ENCODE peak calls at places on chromosomes 11 and 22, in five cellular contexts. One of them, this sample, is unnamed. For H3K9me3, H3K27me3 and H3K4me1, the result is how much of the 10 kb centered on the place peaks cover.

GRCh38 chr11:6472934-6473333 is 807 bp downstream of the TRIM3 start:
- DNase-seq in neuronal stem cell: no peak
- DNase-seq in cardiac muscle cell: no peak
- DNase-seq in endothelial cell of umbilical vein: no peak
- DNase-seq in HCT116: no peak
- DNase-seq in this sample: no peak

GRCh38 chr11:113286509-113287497 is 27.6 kb upstream of the TTC12 start:
- DNase-seq in neuronal stem cell: no peak
- DNase-seq in cardiac muscle cell: no peak
- DNase-seq in endothelial cell of umbilical vein: no peak
- DNase-seq in HCT116: no peak
- DNase-seq in this sample: no peak

GRCh38 chr11:429391-429790 is 12.4 kb downstream of the ANO9 start:
- DNase-seq in neuronal stem cell: no peak
- DNase-seq in cardiac muscle cell: no peak
- DNase-seq in endothelial cell of umbilical vein: no peak
- DNase-seq in HCT116: no peak
- DNase-seq in this sample: no peak

GRCh38 chr11:113681711-113682410 is 24.2 kb downstream of the TMPRSS5 start:
- DNase-seq in neuronal stem cell: no peak
- DNase-seq in cardiac muscle cell: no peak
- DNase-seq in endothelial cell of umbilical vein: no peak
- DNase-seq in HCT116: no peak
- DNase-seq in this sample: peak

GRCh38 chr11:73157141-73158010 is 15.3 kb upstream of the FCHSD2 start:
- DNase-seq in neuronal stem cell: no peak
- DNase-seq in cardiac muscle cell: peak
- DNase-seq in endothelial cell of umbilical vein: no peak
- DNase-seq in HCT116: no peak
- DNase-seq in this sample: no peak

GRCh38 chr11:18617688-18618340 is 16.3 kb downstream of the SPTY2D1 start:
- DNase-seq in neuronal stem cell: no peak
- DNase-seq in cardiac muscle cell: no peak
- DNase-seq in endothelial cell of umbilical vein: peak
- DNase-seq in HCT116: no peak
- DNase-seq in this sample: no peak

GRCh38 chr11:102111011-102111786 is 952 bp downstream of the YAP1 start:
- DNase-seq in neuronal stem cell: peak
- DNase-seq in cardiac muscle cell: peak
- DNase-seq in endothelial cell of umbilical vein: peak
- DNase-seq in HCT116: no peak
- DNase-seq in this sample: peak

GRCh38 chr11:95728790-95729189 is 60.8 kb downstream of the FAM76B start:
- DNase-seq in neuronal stem cell: no peak
- DNase-seq in cardiac muscle cell: no peak
- DNase-seq in endothelial cell of umbilical vein: no peak
- DNase-seq in HCT116: no peak
- DNase-seq in this sample: no peak

GRCh38 chr11:102322560-102322959 is 5.3 kb downstream of the BIRC3 start:
- DNase-seq in neuronal stem cell: no peak
- DNase-seq in cardiac muscle cell: no peak
- DNase-seq in endothelial cell of umbilical vein: no peak
- DNase-seq in HCT116: no peak
- DNase-seq in this sample: no peak

GRCh38 chr11:68996376-68997123 is 15.8 kb upstream of the MRGPRD start:
- DNase-seq in neuronal stem cell: no peak
- DNase-seq in cardiac muscle cell: no peak
- DNase-seq in endothelial cell of umbilical vein: no peak
- DNase-seq in HCT116: no peak
- DNase-seq in this sample: no peak

GRCh38 chr11:101835465-101836063 is 79.2 kb upstream of the CEP126 start:
- DNase-seq in neuronal stem cell: no peak
- DNase-seq in cardiac muscle cell: no peak
- DNase-seq in endothelial cell of umbilical vein: no peak
- DNase-seq in HCT116: no peak
- DNase-seq in this sample: no peak

GRCh38 chr22:29751139-29751538 is 15.7 kb downstream of the ZMAT5 start:
- DNase-seq in neuronal stem cell: no peak
- DNase-seq in cardiac muscle cell: no peak
- DNase-seq in endothelial cell of umbilical vein: no peak
- DNase-seq in HCT116: no peak
- DNase-seq in this sample: no peak

GRCh38 chr22:44574057-44574456 is 76.0 kb upstream of the RTL6 start:
- DNase-seq in neuronal stem cell: no peak
- DNase-seq in cardiac muscle cell: no peak
- DNase-seq in endothelial cell of umbilical vein: peak
- DNase-seq in HCT116: peak
- DNase-seq in this sample: no peak

GRCh38 chr11:839280-839623 is 3.1 kb downstream of the POLR2L start:
- DNase-seq in neuronal stem cell: no peak
- DNase-seq in cardiac muscle cell: no peak
- DNase-seq in endothelial cell of umbilical vein: no peak
- DNase-seq in HCT116: no peak
- DNase-seq in this sample: no peak

GRCh38 chr22:24072361-24072760 is 61.3 kb downstream of the CABIN1 start:
- DNase-seq in neuronal stem cell: no peak
- DNase-seq in cardiac muscle cell: no peak
- DNase-seq in endothelial cell of umbilical vein: no peak
- DNase-seq in HCT116: no peak
- DNase-seq in this sample: no peak

GRCh38 chr22:29715705-29716104 is 4.1 kb upstream of the CABP7 start:
- DNase-seq in neuronal stem cell: no peak
- DNase-seq in cardiac muscle cell: no peak
- DNase-seq in endothelial cell of umbilical vein: no peak
- DNase-seq in HCT116: no peak
- DNase-seq in this sample: no peak

GRCh38 chr22:30602049-30602448 is 4.9 kb upstream of the TCN2 start:
- DNase-seq in neuronal stem cell: no peak
- DNase-seq in cardiac muscle cell: peak
- DNase-seq in endothelial cell of umbilical vein: peak
- DNase-seq in HCT116: peak
- DNase-seq in this sample: no peak

GRCh38 chr11:24521586-24521985 is 24.7 kb downstream of the LUZP2 start:
- DNase-seq in neuronal stem cell: no peak
- DNase-seq in cardiac muscle cell: no peak
- DNase-seq in endothelial cell of umbilical vein: no peak
- DNase-seq in HCT116: no peak
- DNase-seq in this sample: no peak

GRCh38 chr11:110883266-110883665 is 171.0 kb upstream of the ARHGAP20 start:
- DNase-seq in neuronal stem cell: no peak
- DNase-seq in cardiac muscle cell: no peak
- DNase-seq in endothelial cell of umbilical vein: no peak
- DNase-seq in HCT116: no peak
- DNase-seq in this sample: no peak

GRCh38 chr22:30308518-30309230 is 18.1 kb downstream of the TBC1D10A start:
- DNase-seq in neuronal stem cell: no peak
- DNase-seq in cardiac muscle cell: no peak
- DNase-seq in endothelial cell of umbilical vein: no peak
- DNase-seq in HCT116: no peak
- DNase-seq in this sample: no peak

GRCh38 chr11:119144825-119145476 is 3.9 kb upstream of the ABCG4 start:
- DNase-seq in neuronal stem cell: peak
- DNase-seq in cardiac muscle cell: peak
- DNase-seq in endothelial cell of umbilical vein: peak
- DNase-seq in HCT116: peak
- DNase-seq in this sample: peak

GRCh38 chr11:210122-210802 is 2.8 kb downstream of the RIC8A start:
- DNase-seq in neuronal stem cell: no peak
- DNase-seq in cardiac muscle cell: no peak
- DNase-seq in endothelial cell of umbilical vein: no peak
- DNase-seq in HCT116: no peak
- DNase-seq in this sample: no peak

GRCh38 chr11:55054723-55055122 is 207.2 kb upstream of the TRIM48 start:
- DNase-seq in neuronal stem cell: no peak
- DNase-seq in cardiac muscle cell: no peak
- DNase-seq in endothelial cell of umbilical vein: no peak
- DNase-seq in HCT116: no peak
- DNase-seq in this sample: no peak
- H3K9me3 ChIP-seq in neuronal stem cell: under half
- H3K9me3 ChIP-seq in cardiac muscle cell: under half
- H3K9me3 ChIP-seq in endothelial cell of umbilical vein: under half
- H3K9me3 ChIP-seq in HCT116: under half
- H3K9me3 ChIP-seq in this sample: under half

GRCh38 chr11:32438883-32439487 is 3.6 kb upstream of the WT1 start:
- DNase-seq in neuronal stem cell: no peak
- DNase-seq in cardiac muscle cell: peak
- DNase-seq in endothelial cell of umbilical vein: no peak
- DNase-seq in HCT116: no peak
- DNase-seq in this sample: no peak

GRCh38 chr11:32438346-32438882 is 3.1 kb upstream of the WT1 start:
- DNase-seq in neuronal stem cell: no peak
- DNase-seq in cardiac muscle cell: no peak
- DNase-seq in endothelial cell of umbilical vein: no peak
- DNase-seq in HCT116: no peak
- DNase-seq in this sample: no peak

GRCh38 chr11:32440372-32440888 is 5.1 kb upstream of the WT1 start:
- DNase-seq in neuronal stem cell: no peak
- DNase-seq in cardiac muscle cell: no peak
- DNase-seq in endothelial cell of umbilical vein: no peak
- DNase-seq in HCT116: no peak
- DNase-seq in this sample: no peak

GRCh38 chr11:32439488-32440210 is 4.3 kb upstream of the WT1 start:
- DNase-seq in neuronal stem cell: no peak
- DNase-seq in cardiac muscle cell: no peak
- DNase-seq in endothelial cell of umbilical vein: no peak
- DNase-seq in HCT116: no peak
- DNase-seq in this sample: no peak

GRCh38 chr11:32440920-32441319 is 5.6 kb upstream of the WT1 start:
- DNase-seq in neuronal stem cell: no peak
- DNase-seq in cardiac muscle cell: no peak
- DNase-seq in endothelial cell of umbilical vein: no peak
- DNase-seq in HCT116: no peak
- DNase-seq in this sample: no peak
- H3K27me3 ChIP-seq in neuronal stem cell: half or more
- H3K27me3 ChIP-seq in cardiac muscle cell: half or more
- H3K27me3 ChIP-seq in endothelial cell of umbilical vein: half or more
- H3K27me3 ChIP-seq in HCT116: under half
- H3K27me3 ChIP-seq in this sample: under half

GRCh38 chr11:43687120-43687791 is 6.7 kb downstream of the HSD17B12 start:
- DNase-seq in neuronal stem cell: no peak
- DNase-seq in cardiac muscle cell: peak
- DNase-seq in endothelial cell of umbilical vein: peak
- DNase-seq in HCT116: no peak
- DNase-seq in this sample: no peak
- H3K4me1 ChIP-seq in neuronal stem cell: under half
- H3K4me1 ChIP-seq in cardiac muscle cell: under half
- H3K4me1 ChIP-seq in endothelial cell of umbilical vein: under half
- H3K4me1 ChIP-seq in HCT116: under half
- H3K4me1 ChIP-seq in this sample: under half

DNA sequence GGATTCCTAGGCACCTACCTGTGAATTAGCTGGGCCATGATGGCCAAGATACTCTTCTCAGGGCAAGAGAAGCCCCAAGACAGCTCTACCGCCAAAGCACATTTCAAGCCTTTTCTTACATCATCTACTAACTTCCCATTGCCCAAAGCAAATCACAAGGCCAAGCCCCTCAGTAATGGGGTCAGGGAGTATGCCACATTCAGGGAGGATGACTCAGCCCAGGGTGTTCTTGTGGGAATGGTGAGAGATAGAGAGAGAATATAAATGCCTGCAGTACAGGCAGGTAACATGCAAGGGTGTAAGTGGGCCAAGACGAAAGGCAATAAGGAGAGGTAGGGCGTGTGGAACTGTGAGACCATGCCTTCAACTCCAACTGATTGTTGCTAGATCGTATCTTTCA is 162.5 kb upstream of the ISX start:
- DNase-seq in neuronal stem cell: no peak
- DNase-seq in cardiac muscle cell: no peak
- DNase-seq in endothelial cell of umbilical vein: no peak
- DNase-seq in HCT116: no peak
- DNase-seq in this sample: no peak
- H3K9me3 ChIP-seq in neuronal stem cell: under half
- H3K9me3 ChIP-seq in cardiac muscle cell: under half
- H3K9me3 ChIP-seq in endothelial cell of umbilical vein: under half
- H3K9me3 ChIP-seq in HCT116: under half
- H3K9me3 ChIP-seq in this sample: under half

GRCh38 chr22:39554170-39554569 is 16.4 kb upstream of the CACNA1I start:
- DNase-seq in neuronal stem cell: no peak
- DNase-seq in cardiac muscle cell: no peak
- DNase-seq in endothelial cell of umbilical vein: no peak
- DNase-seq in HCT116: no peak
- DNase-seq in this sample: no peak

GRCh38 chr22:39558950-39559349 is 11.6 kb upstream of the CACNA1I start:
- DNase-seq in neuronal stem cell: no peak
- DNase-seq in cardiac muscle cell: no peak
- DNase-seq in endothelial cell of umbilical vein: no peak
- DNase-seq in HCT116: no peak
- DNase-seq in this sample: no peak

GRCh38 chr22:39558254-39558727 is 12.3 kb upstream of the CACNA1I start:
- DNase-seq in neuronal stem cell: no peak
- DNase-seq in cardiac muscle cell: peak
- DNase-seq in endothelial cell of umbilical vein: no peak
- DNase-seq in HCT116: no peak
- DNase-seq in this sample: no peak

GRCh38 chr22:39556970-39557811 is 13.4 kb upstream of the CACNA1I start:
- DNase-seq in neuronal stem cell: no peak
- DNase-seq in cardiac muscle cell: peak
- DNase-seq in endothelial cell of umbilical vein: no peak
- DNase-seq in HCT116: no peak
- DNase-seq in this sample: peak

GRCh38 chr22:39553429-39553828 is 17.1 kb upstream of the CACNA1I start:
- DNase-seq in neuronal stem cell: no peak
- DNase-seq in cardiac muscle cell: no peak
- DNase-seq in endothelial cell of umbilical vein: no peak
- DNase-seq in HCT116: no peak
- DNase-seq in this sample: no peak
- H3K27me3 ChIP-seq in neuronal stem cell: under half
- H3K27me3 ChIP-seq in cardiac muscle cell: under half
- H3K27me3 ChIP-seq in endothelial cell of umbilical vein: under half
- H3K27me3 ChIP-seq in HCT116: under half
- H3K27me3 ChIP-seq in this sample: under half

DNA sequence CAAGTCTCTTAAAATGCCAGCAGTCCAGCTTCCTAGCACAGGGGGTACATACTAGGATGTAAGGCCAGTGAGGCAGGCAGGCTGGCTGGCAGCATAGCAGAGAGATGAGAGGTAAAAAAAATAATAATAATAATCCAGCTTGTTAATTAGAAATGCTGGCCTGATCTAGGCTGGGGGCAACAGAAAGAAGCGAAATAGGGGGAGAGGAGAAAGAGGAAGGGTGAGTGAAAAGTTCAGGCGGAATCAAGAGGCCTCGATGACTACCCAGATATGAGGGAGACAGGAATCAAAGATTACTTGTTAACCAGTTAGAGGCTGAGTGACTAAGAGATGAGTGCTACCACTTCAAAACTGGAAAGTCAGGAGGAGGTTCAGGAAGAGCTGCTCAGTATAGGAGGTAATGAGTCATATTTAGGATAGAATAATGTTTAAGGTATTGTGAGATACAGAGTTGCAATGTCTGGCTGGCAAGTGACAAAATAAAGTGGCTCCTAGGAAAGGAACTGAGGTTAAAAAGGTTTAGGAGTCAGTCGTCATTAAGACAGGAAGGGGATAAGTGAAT is 2.8 kb downstream of the ALKBH8 start:
- DNase-seq in neuronal stem cell: no peak
- DNase-seq in cardiac muscle cell: no peak
- DNase-seq in endothelial cell of umbilical vein: peak
- DNase-seq in HCT116: peak
- DNase-seq in this sample: no peak
- H3K4me1 ChIP-seq in neuronal stem cell: under half
- H3K4me1 ChIP-seq in cardiac muscle cell: under half
- H3K4me1 ChIP-seq in endothelial cell of umbilical vein: under half
- H3K4me1 ChIP-seq in HCT116: under half
- H3K4me1 ChIP-seq in this sample: under half

This sample was measured in HAP-1.